ENCODE peak calls at places on chromosomes 2 and 18, in four cellular contexts. K is right atrium auricular region, D is A549, X is transverse colon. W is an unnamed sample.

GRCh38 chr18:67766930-67767329 is 250.4 kb upstream of the DSEL start:
- DNase-seq in K (no peak), D (peak), X (no peak), W (no peak)

GRCh38 chr2:157783180-157783579 is 93.0 kb downstream of the ACVR1 start:
- DNase-seq in K (no peak), D (no peak), X (no peak), W (no peak)

GRCh38 chr18:64134044-64134757 is 14.7 kb downstream of the LINC00305 start:
- DNase-seq in K (no peak), D (peak), X (no peak), W (no peak)

GRCh38 chr2:160317113-160318099 is 117.3 kb upstream of the ITGB6 start:
- DNase-seq in K (no peak), D (no peak), X (no peak), W (no peak)

GRCh38 chr2:26185304-26185928 is 12.5 kb downstream of the GAREM2 start:
- DNase-seq in K (no peak), D (no peak), X (no peak), W (no peak)

GRCh38 chr2:88874063-88874657 is 182.7 kb downstream of the RPIA start:
- DNase-seq in K (no peak), D (peak), X (no peak), W (no peak)

GRCh38 chr2:15733867-15734765 is 142.4 kb downstream of the DDX1 start:
- DNase-seq in K (no peak), D (peak), X (no peak), W (no peak)

GRCh38 chr2:71952572-71953188 is 195.0 kb downstream of the CYP26B1 start:
- DNase-seq in K (no peak), D (peak), X (no peak), W (no peak)

GRCh38 chr2:110149330-110150220 is 34.0 kb upstream of the MALL start:
- DNase-seq in K (no peak), D (no peak), X (no peak), W (no peak)

GRCh38 chr18:41351430-41351829 is 603.6 kb upstream of the PIK3C3 start:
- DNase-seq in K (no peak), D (no peak), X (no peak), W (no peak)

GRCh38 chr18:23825496-23825895 is 136.2 kb downstream of the LAMA3 start:
- DNase-seq in K (no peak), D (no peak), X (no peak), W (no peak)

GRCh38 chr2:15622614-15623480 is 31.2 kb downstream of the DDX1 start:
- DNase-seq in K (no peak), D (no peak), X (no peak), W (no peak)

DNA sequence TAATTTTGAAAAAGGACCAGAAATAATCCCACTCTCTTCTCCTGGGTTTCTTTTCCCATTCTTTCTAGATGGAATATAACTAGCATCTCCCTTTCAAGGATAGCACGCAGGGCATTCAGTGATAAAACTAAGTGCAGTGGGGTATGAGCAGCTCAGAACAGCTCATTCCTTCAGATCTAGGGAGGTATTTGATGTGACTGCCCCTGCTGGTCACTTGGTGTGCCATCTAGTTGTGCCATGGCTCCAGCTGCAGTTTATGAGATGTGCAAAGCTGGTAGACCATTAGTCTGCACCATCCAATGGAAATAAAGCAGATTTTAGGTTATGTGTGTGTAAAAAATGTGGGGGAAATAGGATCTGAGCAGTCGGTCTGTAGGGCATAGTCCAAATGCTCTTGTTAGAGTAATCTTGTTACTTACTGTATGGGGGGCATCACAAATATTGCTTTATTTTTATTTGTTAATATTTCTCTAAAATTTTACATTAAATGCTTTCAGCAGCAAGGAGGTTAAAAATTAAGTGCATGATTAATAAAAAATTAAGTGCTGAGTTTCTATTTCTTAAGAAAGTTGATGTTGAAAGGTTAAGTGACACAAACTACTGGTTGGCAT is 38.9 kb downstream of the CTAGE1 start:
- DNase-seq in K (no peak), D (peak), X (peak), W (no peak)
- TF ChIP-seq CTCF in K (peak), D (peak), X (peak), W (peak)

GRCh38 chr2:47313728-47314127 is 89.2 kb upstream of the MSH2 start:
- DNase-seq in K (no peak), D (no peak), X (no peak), W (no peak)
- TF ChIP-seq CTCF in K (no peak), D (no peak), X (no peak), W (no peak)

GRCh38 chr2:228678110-228678509 is 496.6 kb upstream of the SPHKAP start:
- DNase-seq in K (no peak), D (no peak), X (no peak), W (no peak)

GRCh38 chr2:228681979-228682378 is 500.5 kb upstream of the SPHKAP start:
- DNase-seq in K (no peak), D (no peak), X (no peak), W (no peak)

GRCh38 chr2:228675715-228676114 is 494.2 kb upstream of the SPHKAP start:
- DNase-seq in K (no peak), D (no peak), X (no peak), W (no peak)

GRCh38 chr2:228681426-228681825 is 499.9 kb upstream of the SPHKAP start:
- DNase-seq in K (no peak), D (peak), X (no peak), W (no peak)
- TF ChIP-seq CTCF in K (peak), D (peak), X (peak), W (peak)

GRCh38 chr2:164430166-164430783 is 191.0 kb downstream of the GRB14 start:
- DNase-seq in K (no peak), D (peak), X (no peak), W (no peak)
- TF ChIP-seq CTCF in K (peak), D (peak), X (peak), W (peak)

GRCh38 chr18:72530622-72531021 is 13.5 kb downstream of the CBLN2 start:
- DNase-seq in K (no peak), D (no peak), X (no peak), W (no peak)
- TF ChIP-seq CTCF in K (no peak), D (peak), X (no peak), W (peak)

DNA sequence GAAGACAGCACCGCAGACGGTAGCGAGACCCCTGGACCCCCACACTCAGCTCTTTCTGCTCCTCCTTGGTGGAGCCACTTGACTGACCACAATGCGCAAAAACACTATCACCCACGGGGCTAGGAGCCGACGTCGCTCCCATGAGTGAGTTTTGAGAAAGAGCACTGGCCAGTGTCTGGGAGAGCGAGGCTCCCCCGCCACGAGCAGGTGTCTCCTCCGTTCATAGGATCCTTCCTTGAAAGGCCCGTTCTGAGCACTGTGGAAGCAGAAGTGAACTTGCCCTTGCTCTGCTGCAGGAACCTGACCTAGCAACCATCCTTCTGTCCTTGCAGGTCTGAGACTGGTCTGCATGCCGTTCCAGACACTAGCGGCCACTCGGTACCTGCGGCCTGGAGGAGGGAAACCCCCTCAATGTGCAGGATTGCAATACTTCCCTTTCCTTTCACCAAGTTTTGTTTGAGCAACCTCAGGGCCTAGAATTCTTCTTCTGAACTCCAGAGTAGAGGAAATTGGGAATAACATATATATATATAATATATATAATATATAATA is 12.9 kb upstream of the ZNF516 start:
- DNase-seq in K (no peak), D (no peak), X (no peak), W (no peak)
- TF ChIP-seq CTCF in K (no peak), D (no peak), X (no peak), W (no peak)